ENCODE peak calls at places on chromosomes 6 and 20, in six cellular contexts. One of them, this sample, is unnamed.

GRCh38 chr6:31356216-31356945 is 598 bp downstream of the HLA-B start:
- DNase-seq in SJSA1: no peak
- DNase-seq in keratinocyte: no peak
- DNase-seq in AG09319: no peak
- DNase-seq in stimulated activated CD4-positive, alpha-beta T cell treated with anti-CD3 and anti-CD28 coated beads, Interleukin-4, amount 100 ng/mL, for 48 hours: no peak
- DNase-seq in body of pancreas: peak; percentile 46
- DNase-seq in this sample: peak; percentile 64

GRCh38 chr20:2135018-2135417 is 33.4 kb downstream of the STK35 start:
- DNase-seq in keratinocyte: no peak
- DNase-seq in stimulated activated CD4-positive, alpha-beta T cell treated with anti-CD3 and anti-CD28 coated beads, Interleukin-4, amount 100 ng/mL, for 48 hours: no peak
- DNase-seq in body of pancreas: no peak
- DNase-seq in AG09319: no peak
- DNase-seq in SJSA1: no peak
- DNase-seq in this sample: no peak

GRCh38 chr6:145723646-145724045 is 11.7 kb downstream of the EPM2A start:
- DNase-seq in AG09319: no peak
- DNase-seq in SJSA1: peak; percentile 16
- DNase-seq in keratinocyte: no peak
- DNase-seq in body of pancreas: no peak
- DNase-seq in stimulated activated CD4-positive, alpha-beta T cell treated with anti-CD3 and anti-CD28 coated beads, Interleukin-4, amount 100 ng/mL, for 48 hours: no peak
- DNase-seq in this sample: no peak

GRCh38 chr6:68771426-68771825 is 136.3 kb downstream of the ADGRB3 start:
- DNase-seq in body of pancreas: no peak
- DNase-seq in AG09319: no peak
- DNase-seq in keratinocyte: no peak
- DNase-seq in SJSA1: no peak
- DNase-seq in stimulated activated CD4-positive, alpha-beta T cell treated with anti-CD3 and anti-CD28 coated beads, Interleukin-4, amount 100 ng/mL, for 48 hours: no peak
- DNase-seq in this sample: no peak

GRCh38 chr6:30886897-30887255 is 2.6 kb downstream of the DDR1 start:
- DNase-seq in keratinocyte: no peak
- DNase-seq in AG09319: no peak
- DNase-seq in stimulated activated CD4-positive, alpha-beta T cell treated with anti-CD3 and anti-CD28 coated beads, Interleukin-4, amount 100 ng/mL, for 48 hours: no peak
- DNase-seq in SJSA1: no peak
- DNase-seq in body of pancreas: no peak
- DNase-seq in this sample: no peak

GRCh38 chr6:81308577-81309279 is 443.8 kb downstream of the TENT5A start:
- DNase-seq in body of pancreas: no peak
- DNase-seq in keratinocyte: no peak
- DNase-seq in stimulated activated CD4-positive, alpha-beta T cell treated with anti-CD3 and anti-CD28 coated beads, Interleukin-4, amount 100 ng/mL, for 48 hours: no peak
- DNase-seq in AG09319: no peak
- DNase-seq in SJSA1: no peak
- DNase-seq in this sample: no peak

GRCh38 chr6:85675030-85675819 is 32.5 kb upstream of the SYNCRIP start:
- DNase-seq in stimulated activated CD4-positive, alpha-beta T cell treated with anti-CD3 and anti-CD28 coated beads, Interleukin-4, amount 100 ng/mL, for 48 hours: no peak
- DNase-seq in AG09319: no peak
- DNase-seq in SJSA1: no peak
- DNase-seq in body of pancreas: no peak
- DNase-seq in keratinocyte: peak; percentile 71
- DNase-seq in this sample: peak; percentile 23

GRCh38 chr20:61002090-61002489 is 250.0 kb upstream of the CDH4 start:
- DNase-seq in body of pancreas: no peak
- DNase-seq in stimulated activated CD4-positive, alpha-beta T cell treated with anti-CD3 and anti-CD28 coated beads, Interleukin-4, amount 100 ng/mL, for 48 hours: no peak
- DNase-seq in SJSA1: no peak
- DNase-seq in keratinocyte: no peak
- DNase-seq in AG09319: no peak
- DNase-seq in this sample: no peak

GRCh38 chr6:16901777-16902176 is 140.5 kb upstream of the ATXN1 start:
- DNase-seq in AG09319: peak; percentile 53
- DNase-seq in keratinocyte: no peak
- DNase-seq in SJSA1: no peak
- DNase-seq in body of pancreas: peak; percentile 74
- DNase-seq in stimulated activated CD4-positive, alpha-beta T cell treated with anti-CD3 and anti-CD28 coated beads, Interleukin-4, amount 100 ng/mL, for 48 hours: no peak
- DNase-seq in this sample: peak; percentile 62

GRCh38 chr6:132063738-132064137 is 112.6 kb upstream of the CCN2 start:
- DNase-seq in AG09319: no peak
- DNase-seq in SJSA1: peak; percentile 91
- DNase-seq in stimulated activated CD4-positive, alpha-beta T cell treated with anti-CD3 and anti-CD28 coated beads, Interleukin-4, amount 100 ng/mL, for 48 hours: no peak
- DNase-seq in keratinocyte: peak; percentile 49
- DNase-seq in body of pancreas: peak; percentile 10
- DNase-seq in this sample: no peak

GRCh38 chr20:7302256-7302655 is 534.8 kb downstream of the BMP2 start:
- DNase-seq in keratinocyte: peak; percentile 9
- DNase-seq in body of pancreas: no peak
- DNase-seq in SJSA1: no peak
- DNase-seq in AG09319: no peak
- DNase-seq in stimulated activated CD4-positive, alpha-beta T cell treated with anti-CD3 and anti-CD28 coated beads, Interleukin-4, amount 100 ng/mL, for 48 hours: no peak
- DNase-seq in this sample: no peak

GRCh38 chr6:153668758-153669157 is 370.3 kb upstream of the OPRM1 start:
- DNase-seq in stimulated activated CD4-positive, alpha-beta T cell treated with anti-CD3 and anti-CD28 coated beads, Interleukin-4, amount 100 ng/mL, for 48 hours: no peak
- DNase-seq in keratinocyte: no peak
- DNase-seq in AG09319: no peak
- DNase-seq in body of pancreas: no peak
- DNase-seq in SJSA1: no peak
- DNase-seq in this sample: no peak

GRCh38 chr20:59013959-59014608 is 5.1 kb upstream of the TUBB1 start:
- DNase-seq in body of pancreas: no peak
- DNase-seq in AG09319: no peak
- DNase-seq in stimulated activated CD4-positive, alpha-beta T cell treated with anti-CD3 and anti-CD28 coated beads, Interleukin-4, amount 100 ng/mL, for 48 hours: no peak
- DNase-seq in keratinocyte: no peak
- DNase-seq in SJSA1: peak; percentile 66
- DNase-seq in this sample: no peak

GRCh38 chr6:117919775-117920492 is 12.9 kb downstream of the SLC35F1 start:
- DNase-seq in body of pancreas: peak; percentile 41
- DNase-seq in stimulated activated CD4-positive, alpha-beta T cell treated with anti-CD3 and anti-CD28 coated beads, Interleukin-4, amount 100 ng/mL, for 48 hours: no peak
- DNase-seq in SJSA1: no peak
- DNase-seq in keratinocyte: no peak
- DNase-seq in AG09319: no peak
- DNase-seq in this sample: no peak

GRCh38 chr20:11786108-11786507 is 131.6 kb upstream of the BTBD3 start:
- DNase-seq in keratinocyte: no peak
- DNase-seq in stimulated activated CD4-positive, alpha-beta T cell treated with anti-CD3 and anti-CD28 coated beads, Interleukin-4, amount 100 ng/mL, for 48 hours: no peak
- DNase-seq in SJSA1: no peak
- DNase-seq in body of pancreas: no peak
- DNase-seq in AG09319: no peak
- DNase-seq in this sample: no peak

GRCh38 chr20:32585519-32586127 is 490 bp upstream of the NOL4L start:
- DNase-seq in body of pancreas: no peak
- DNase-seq in AG09319: no peak
- DNase-seq in SJSA1: no peak
- DNase-seq in keratinocyte: no peak
- DNase-seq in stimulated activated CD4-positive, alpha-beta T cell treated with anti-CD3 and anti-CD28 coated beads, Interleukin-4, amount 100 ng/mL, for 48 hours: no peak
- DNase-seq in this sample: no peak

GRCh38 chr20:45822863-45823262 is 4.2 kb downstream of the TNNC2 start:
- DNase-seq in SJSA1: no peak
- DNase-seq in keratinocyte: no peak
- DNase-seq in stimulated activated CD4-positive, alpha-beta T cell treated with anti-CD3 and anti-CD28 coated beads, Interleukin-4, amount 100 ng/mL, for 48 hours: no peak
- DNase-seq in AG09319: no peak
- DNase-seq in body of pancreas: peak; percentile 20
- DNase-seq in this sample: peak; percentile 64

GRCh38 chr6:80404889-80405288 is 298.4 kb downstream of the BCKDHB start:
- DNase-seq in body of pancreas: no peak
- DNase-seq in keratinocyte: no peak
- DNase-seq in stimulated activated CD4-positive, alpha-beta T cell treated with anti-CD3 and anti-CD28 coated beads, Interleukin-4, amount 100 ng/mL, for 48 hours: no peak
- DNase-seq in SJSA1: no peak
- DNase-seq in AG09319: no peak
- DNase-seq in this sample: no peak

GRCh38 chr20:2738734-2739398 is 46.3 kb downstream of the EBF4 start:
- DNase-seq in body of pancreas: no peak
- DNase-seq in SJSA1: no peak
- DNase-seq in stimulated activated CD4-positive, alpha-beta T cell treated with anti-CD3 and anti-CD28 coated beads, Interleukin-4, amount 100 ng/mL, for 48 hours: no peak
- DNase-seq in keratinocyte: no peak
- DNase-seq in AG09319: no peak
- DNase-seq in this sample: no peak

GRCh38 chr20:38357653-38358207 is 11.4 kb downstream of the LBP start:
- DNase-seq in AG09319: no peak
- DNase-seq in keratinocyte: no peak
- DNase-seq in body of pancreas: no peak
- DNase-seq in stimulated activated CD4-positive, alpha-beta T cell treated with anti-CD3 and anti-CD28 coated beads, Interleukin-4, amount 100 ng/mL, for 48 hours: no peak
- DNase-seq in SJSA1: no peak
- DNase-seq in this sample: no peak

GRCh38 chr6:100304575-100304974 is 160.1 kb downstream of the SIM1 start:
- DNase-seq in keratinocyte: no peak
- DNase-seq in body of pancreas: no peak
- DNase-seq in SJSA1: no peak
- DNase-seq in AG09319: no peak
- DNase-seq in stimulated activated CD4-positive, alpha-beta T cell treated with anti-CD3 and anti-CD28 coated beads, Interleukin-4, amount 100 ng/mL, for 48 hours: no peak
- DNase-seq in this sample: no peak

GRCh38 chr6:134590449-134590848 is 272.5 kb upstream of the SGK1 start:
- DNase-seq in AG09319: no peak
- DNase-seq in keratinocyte: peak; percentile 76
- DNase-seq in stimulated activated CD4-positive, alpha-beta T cell treated with anti-CD3 and anti-CD28 coated beads, Interleukin-4, amount 100 ng/mL, for 48 hours: no peak
- DNase-seq in body of pancreas: no peak
- DNase-seq in SJSA1: no peak
- DNase-seq in this sample: no peak

GRCh38 chr6:125306756-125307149 is 5.0 kb upstream of the HDDC2 start:
- DNase-seq in keratinocyte: no peak
- DNase-seq in SJSA1: no peak
- DNase-seq in body of pancreas: no peak
- DNase-seq in AG09319: no peak
- DNase-seq in stimulated activated CD4-positive, alpha-beta T cell treated with anti-CD3 and anti-CD28 coated beads, Interleukin-4, amount 100 ng/mL, for 48 hours: no peak
- DNase-seq in this sample: no peak

GRCh38 chr20:63628246-63628975 is 1.5 kb upstream of the GMEB2 start:
- DNase-seq in AG09319: no peak
- DNase-seq in stimulated activated CD4-positive, alpha-beta T cell treated with anti-CD3 and anti-CD28 coated beads, Interleukin-4, amount 100 ng/mL, for 48 hours: peak; percentile 51
- DNase-seq in keratinocyte: no peak
- DNase-seq in body of pancreas: peak; percentile 78
- DNase-seq in SJSA1: peak; percentile 69
- DNase-seq in this sample: peak; percentile 76

GRCh38 chr6:9825526-9825925 is 589.3 kb downstream of the TFAP2A start:
- DNase-seq in stimulated activated CD4-positive, alpha-beta T cell treated with anti-CD3 and anti-CD28 coated beads, Interleukin-4, amount 100 ng/mL, for 48 hours: no peak
- DNase-seq in SJSA1: no peak
- DNase-seq in AG09319: no peak
- DNase-seq in body of pancreas: no peak
- DNase-seq in keratinocyte: no peak
- DNase-seq in this sample: no peak

GRCh38 chr6:45206793-45207492 is 121.2 kb upstream of the RUNX2 start:
- DNase-seq in SJSA1: no peak
- DNase-seq in keratinocyte: no peak
- DNase-seq in body of pancreas: no peak
- DNase-seq in AG09319: no peak
- DNase-seq in stimulated activated CD4-positive, alpha-beta T cell treated with anti-CD3 and anti-CD28 coated beads, Interleukin-4, amount 100 ng/mL, for 48 hours: no peak
- DNase-seq in this sample: no peak

GRCh38 chr20:50921783-50922501 is 9.3 kb downstream of the ADNP start:
- DNase-seq in body of pancreas: no peak
- DNase-seq in SJSA1: no peak
- DNase-seq in stimulated activated CD4-positive, alpha-beta T cell treated with anti-CD3 and anti-CD28 coated beads, Interleukin-4, amount 100 ng/mL, for 48 hours: no peak
- DNase-seq in keratinocyte: no peak
- DNase-seq in AG09319: no peak
- DNase-seq in this sample: no peak

GRCh38 chr6:121616411-121616810 is 181.0 kb downstream of the GJA1 start:
- DNase-seq in body of pancreas: no peak
- DNase-seq in keratinocyte: no peak
- DNase-seq in AG09319: no peak
- DNase-seq in stimulated activated CD4-positive, alpha-beta T cell treated with anti-CD3 and anti-CD28 coated beads, Interleukin-4, amount 100 ng/mL, for 48 hours: no peak
- DNase-seq in SJSA1: no peak
- DNase-seq in this sample: no peak

GRCh38 chr20:26208296-26209091 is 511.8 kb upstream of the ZNF337 start:
- DNase-seq in stimulated activated CD4-positive, alpha-beta T cell treated with anti-CD3 and anti-CD28 coated beads, Interleukin-4, amount 100 ng/mL, for 48 hours: peak; percentile 22
- DNase-seq in keratinocyte: no peak
- DNase-seq in body of pancreas: no peak
- DNase-seq in SJSA1: peak; percentile 12
- DNase-seq in AG09319: no peak
- DNase-seq in this sample: no peak

GRCh38 chr6:26216886-26217713 is 129.9 kb downstream of the HFE start:
- DNase-seq in stimulated activated CD4-positive, alpha-beta T cell treated with anti-CD3 and anti-CD28 coated beads, Interleukin-4, amount 100 ng/mL, for 48 hours: peak; percentile 67
- DNase-seq in keratinocyte: no peak
- DNase-seq in body of pancreas: peak; percentile 74
- DNase-seq in SJSA1: peak; percentile 99
- DNase-seq in AG09319: no peak
- DNase-seq in this sample: peak; percentile 90

This sample was measured in transverse colon.